ENCODE peak calls at places on chromosomes 13 and 19, in four cellular contexts. U, C, J and N are unnamed samples.

GRCh38 chr19:42420055-42420544 is 7.1 kb downstream of the LIPE start:
- DNase-seq in J (no peak), C (peak), U (peak), N (peak)

GRCh38 chr13:113742000-113742441 is 17.0 kb upstream of the TMEM255B start:
- DNase-seq in U (peak), J (no peak), C (peak), N (peak)

GRCh38 chr19:45428385-45429231 is 4.9 kb upstream of the ERCC1 start:
- DNase-seq in U (peak), C (no peak), J (no peak), N (peak)

GRCh38 chr13:37443538-37443937 is 155.0 kb downstream of the POSTN start:
- DNase-seq in C (no peak), J (no peak), U (no peak), N (no peak)

GRCh38 chr13:46596501-46596900 is 43.5 kb downstream of the LRCH1 start:
- DNase-seq in J (no peak), U (no peak), C (no peak), N (no peak)

GRCh38 chr13:44508562-44509062 is 67.5 kb downstream of the TSC22D1 start:
- DNase-seq in U (no peak), C (no peak), J (no peak), N (no peak)

GRCh38 chr19:15126511-15126910 is 19.3 kb downstream of the SYDE1 start:
- DNase-seq in C (no peak), J (no peak), U (no peak), N (no peak)

GRCh38 chr19:50554212-50554611 is 14.0 kb downstream of the LRRC4B start:
- DNase-seq in J (no peak), U (no peak), C (no peak), N (no peak)

GRCh38 chr13:97058896-97059295 is 64.6 kb upstream of the OXGR1 start:
- DNase-seq in C (no peak), J (no peak), U (no peak), N (no peak)

GRCh38 chr13:109819851-109820250 is 33.5 kb upstream of the IRS2 start:
- DNase-seq in J (no peak), U (no peak), C (no peak), N (no peak)

GRCh38 chr13:29935309-29935981 is 85.0 kb upstream of the UBL3 start:
- DNase-seq in C (no peak), U (no peak), J (peak), N (no peak)

GRCh38 chr19:10797541-10798256 is 38.3 kb downstream of the TMED1 start:
- DNase-seq in U (no peak), J (peak), C (no peak), N (no peak)

GRCh38 chr13:109733550-109733949 is 52.8 kb downstream of the IRS2 start:
- DNase-seq in C (no peak), U (no peak), J (no peak), N (no peak)

GRCh38 chr13:106683179-106683578 is 115.2 kb upstream of the ARGLU1 start:
- DNase-seq in C (peak), U (no peak), J (no peak), N (no peak)

GRCh38 chr13:110525328-110526319 is 35.9 kb downstream of the RAB20 start:
- DNase-seq in J (peak), C (no peak), U (no peak), N (no peak)

GRCh38 chr19:45769821-45770191 is 754 bp upstream of the SIX5 start:
- DNase-seq in C (no peak), J (no peak), U (peak), N (peak)

GRCh38 chr19:18951721-18952281 is 10.8 kb upstream of the HOMER3 start:
- DNase-seq in U (no peak), C (no peak), J (no peak), N (no peak)

GRCh38 chr13:27006519-27007161 is 165.0 kb downstream of the USP12 start:
- DNase-seq in U (no peak), C (no peak), J (no peak), N (no peak)

GRCh38 chr13:93690139-93690538 is 463.5 kb downstream of the GPC6 start:
- DNase-seq in C (peak), U (no peak), J (no peak), N (no peak)

GRCh38 chr13:27359203-27359821 is 65.1 kb upstream of the GTF3A start:
- DNase-seq in U (peak), C (peak), J (no peak), N (peak)

GRCh38 chr19:14031719-14032480 is at the start of gene IL27RA:
- DNase-seq in C (peak), U (peak), J (peak), N (peak)

GRCh38 chr19:15379996-15380647 is 535 bp upstream of the AKAP8 start:
- DNase-seq in J (no peak), U (peak), C (peak), N (peak)

GRCh38 chr19:10812902-10813404 is 23.1 kb downstream of the TMED1 start:
- DNase-seq in U (peak), J (no peak), C (no peak), N (peak)

DNA sequence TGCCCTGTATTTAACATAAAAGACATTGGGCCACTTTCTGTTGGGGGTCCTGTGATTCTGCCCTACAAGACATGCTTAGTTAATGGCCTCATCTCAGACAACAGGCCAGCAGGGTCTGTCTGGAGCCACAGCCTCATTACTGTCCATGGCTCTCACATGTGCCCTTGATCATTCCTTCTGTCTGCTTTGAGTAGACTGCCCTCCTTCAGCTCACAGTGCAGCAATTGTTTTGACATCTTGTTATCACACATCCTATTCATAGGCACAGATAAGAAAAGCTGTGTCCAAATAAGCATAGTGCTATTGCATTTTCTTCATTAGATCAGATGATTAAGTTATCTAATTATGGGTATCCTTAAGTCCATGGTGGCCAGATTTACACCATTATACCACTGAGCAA is 127.9 kb downstream of the KCTD12 start:
- DNase-seq in C (no peak), J (no peak), U (no peak), N (no peak)
- TF ChIP-seq JUNB in C (no peak), J (no peak), U (no peak), N (no peak)

DNA sequence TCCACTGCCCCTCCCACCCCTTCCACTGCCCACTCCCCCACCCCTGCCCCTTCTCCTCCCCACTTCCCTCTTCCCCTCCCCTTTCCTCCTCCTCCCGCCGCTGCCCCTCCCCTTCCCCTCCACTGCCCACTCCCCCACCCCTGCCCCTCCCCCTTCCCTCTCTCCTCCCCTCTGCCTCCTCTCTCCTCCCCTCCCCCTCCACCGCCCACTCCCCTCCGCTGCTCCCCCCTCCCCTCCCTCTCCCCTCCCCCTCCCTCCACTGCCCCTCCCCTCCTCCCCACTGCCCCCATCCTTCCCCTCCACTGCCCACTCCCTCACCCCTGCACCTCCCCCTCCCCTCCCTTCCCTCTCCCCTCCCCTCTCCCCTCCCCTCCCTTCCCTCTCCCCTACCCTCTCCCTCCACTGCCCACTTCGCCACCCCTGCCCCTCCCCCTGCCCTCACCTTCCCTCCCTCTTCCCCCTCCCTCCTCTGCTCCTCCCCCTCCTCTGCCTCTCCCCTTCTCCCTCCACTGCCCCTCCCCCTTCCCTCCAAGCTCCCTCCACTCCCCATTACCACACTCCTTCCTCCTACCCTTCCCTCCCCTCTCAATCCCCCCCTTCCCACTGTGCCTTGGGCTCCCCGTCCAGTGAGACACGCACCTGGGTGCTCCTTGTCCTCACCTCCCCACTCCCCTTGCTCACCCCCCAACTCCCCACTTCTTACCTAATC is 21.9 kb downstream of the ATP8B3 start:
- DNase-seq in U (no peak), J (no peak), C (no peak), N (peak)
- TF ChIP-seq RAD21 in U (no peak), J (no peak), C (no peak), N (no peak)

GRCh38 chr13:112655898-112656297 is 33.9 kb upstream of the ATP11A start:
- DNase-seq in J (no peak), U (no peak), C (no peak), N (no peak)

GRCh38 chr13:112652512-112653458 is 37.1 kb upstream of the ATP11A start:
- DNase-seq in U (no peak), J (no peak), C (no peak), N (no peak)

GRCh38 chr13:112651750-112652511 is 37.9 kb upstream of the ATP11A start:
- DNase-seq in J (no peak), C (no peak), U (no peak), N (no peak)

GRCh38 chr13:112651306-112651705 is 38.5 kb upstream of the ATP11A start:
- DNase-seq in U (no peak), J (no peak), C (no peak), N (no peak)

DNA sequence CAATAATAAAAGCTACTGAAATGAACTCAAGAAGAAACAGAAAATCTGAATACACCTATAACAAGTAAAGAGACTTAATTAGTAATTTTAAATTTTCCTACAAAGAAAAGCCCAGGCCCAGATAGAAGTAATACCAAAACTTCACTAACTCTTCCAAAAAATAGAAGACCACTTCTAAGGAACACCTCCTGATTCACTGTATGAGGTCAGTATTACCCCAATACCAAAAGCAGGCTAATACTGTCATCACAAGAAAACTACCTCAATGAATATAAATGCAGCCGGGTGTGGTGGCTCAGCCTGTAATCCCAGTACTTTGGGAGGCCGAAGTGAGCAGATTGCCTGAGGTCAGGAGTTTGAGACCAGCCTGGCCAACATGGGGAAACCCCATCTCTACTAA is 36.0 kb upstream of the ATP11A start:
- DNase-seq in J (no peak), C (no peak), U (no peak), N (no peak)
- TF ChIP-seq JUNB in J (no peak), C (no peak), U (no peak), N (no peak)

GRCh38 chr13:74573654-74574053 is 439.4 kb upstream of the KLF12 start:
- DNase-seq in U (peak), J (no peak), C (peak), N (no peak)
- TF ChIP-seq RAD21 in U (peak), J (peak), C (no peak), N (no peak)

DNA sequence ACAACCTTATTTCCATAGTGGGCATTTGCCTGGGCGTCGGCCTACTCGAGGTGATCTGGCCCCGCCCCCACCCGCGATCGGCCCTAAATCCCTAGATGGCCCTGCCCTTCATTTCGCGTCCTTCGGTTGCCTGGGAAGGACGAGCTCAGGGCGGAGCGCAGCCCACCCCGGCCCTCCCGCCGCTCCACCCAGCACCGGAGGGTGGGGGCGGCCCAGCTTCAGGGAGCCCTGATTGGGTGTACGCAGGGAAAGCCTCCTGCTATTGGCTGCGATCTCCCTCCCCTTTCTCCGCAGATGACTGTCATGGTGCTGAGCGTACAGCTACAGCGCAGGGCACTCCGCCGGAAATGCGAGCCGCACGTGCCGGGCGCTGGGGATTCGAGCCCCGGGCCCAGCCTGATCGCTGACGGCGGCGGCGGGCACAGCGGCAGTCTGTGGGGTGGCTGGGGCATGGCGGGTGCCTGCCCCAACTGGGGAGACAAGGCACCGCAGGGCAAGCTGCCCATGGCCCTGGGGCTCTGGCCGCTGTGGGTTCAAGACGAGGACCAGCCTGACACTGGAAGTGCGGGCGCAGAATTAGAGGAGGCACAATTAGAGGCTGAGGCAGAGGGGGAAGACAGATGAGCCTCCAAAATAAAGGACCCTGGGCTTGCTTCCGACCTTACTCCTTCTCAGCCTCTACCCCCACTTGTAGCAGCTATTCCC is 4.3 kb downstream of the CD37 start:
- DNase-seq in J (no peak), U (peak), C (no peak), N (no peak)
- TF ChIP-seq JUNB in J (no peak), U (no peak), C (no peak), N (no peak)

GRCh38 chr13:53254495-53254894 is 225.9 kb downstream of the OLFM4 start:
- DNase-seq in J (no peak), U (no peak), C (no peak), N (no peak)

GRCh38 chr13:53250272-53250875 is 221.8 kb downstream of the OLFM4 start:
- DNase-seq in J (peak), C (peak), U (peak), N (peak)

GRCh38 chr13:53250977-53251376 is 222.4 kb downstream of the OLFM4 start:
- DNase-seq in C (no peak), U (no peak), J (no peak), N (no peak)

DNA sequence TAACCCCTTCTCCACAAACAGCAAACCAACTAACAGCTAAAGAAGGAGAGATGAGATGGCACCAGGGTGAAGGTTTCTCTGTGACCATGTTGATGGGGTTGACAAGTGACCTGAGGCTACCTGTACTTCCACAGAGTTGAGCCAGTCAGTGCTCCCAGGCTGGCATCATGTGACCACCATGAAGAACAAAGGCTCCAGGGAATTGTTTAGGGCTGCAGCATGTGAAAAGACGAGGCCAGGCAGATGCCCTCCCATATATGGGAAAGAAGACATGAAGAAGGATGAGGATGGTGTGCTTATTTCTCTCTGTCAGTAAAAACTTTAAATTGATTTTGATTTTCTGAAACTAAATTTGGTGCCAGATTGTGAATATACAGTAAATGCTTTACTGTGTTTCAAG is 220.6 kb downstream of the OLFM4 start:
- DNase-seq in U (no peak), J (no peak), C (no peak), N (no peak)
- TF ChIP-seq RAD21 in U (no peak), J (no peak), C (no peak), N (no peak)

GRCh38 chr13:42401376-42401775 is 129.4 kb downstream of the AKAP11 start:
- DNase-seq in U (no peak), C (no peak), J (no peak), N (no peak)
- TF ChIP-seq JUNB in U (no peak), C (no peak), J (peak), N (no peak)

DNA sequence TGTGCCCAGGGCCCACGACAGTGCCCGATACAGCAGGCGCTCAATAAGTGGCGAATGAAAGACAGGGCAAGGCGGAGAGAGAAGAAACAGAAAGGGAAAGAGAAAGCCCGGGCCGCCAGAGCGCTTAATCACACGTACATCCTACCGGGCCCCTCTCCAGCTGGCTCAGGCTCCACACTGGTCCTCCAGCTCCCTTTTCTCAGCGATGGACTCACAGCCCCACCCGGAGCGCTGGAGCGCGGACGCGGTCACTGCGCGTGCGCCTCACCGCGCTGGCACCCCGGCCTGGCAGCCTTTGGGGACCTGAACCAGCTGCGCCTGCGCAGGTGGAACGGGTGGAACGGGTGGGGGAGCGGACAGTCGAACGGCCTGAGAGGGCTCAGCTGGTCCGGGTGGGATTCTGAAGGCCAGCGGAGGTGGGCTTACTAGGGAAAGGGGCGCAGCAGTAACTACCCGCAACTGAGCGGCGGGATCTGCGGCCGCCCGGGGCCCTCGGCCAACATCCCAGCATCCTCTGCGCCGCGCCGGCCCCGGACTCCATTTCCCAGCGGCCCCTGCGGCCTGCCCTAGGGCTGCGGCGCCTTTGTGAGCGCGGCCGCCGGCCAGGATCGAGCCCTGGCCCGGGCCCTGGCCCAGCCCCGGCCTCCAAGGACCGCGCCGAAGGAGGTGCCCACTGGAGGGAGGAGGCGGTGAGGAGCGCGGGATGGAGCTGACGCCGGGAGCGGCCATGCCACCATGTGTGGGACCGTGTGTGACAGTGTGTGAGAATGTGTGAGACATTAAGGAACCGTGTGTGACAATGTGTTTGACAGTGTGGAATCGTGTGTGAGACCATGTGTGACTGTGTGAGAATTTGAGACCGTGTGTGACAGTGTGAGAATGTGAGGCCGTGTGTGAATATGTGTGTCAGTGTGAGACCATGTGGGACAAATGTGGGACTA is at the start of gene ZNF583:
- DNase-seq in U (peak), J (peak), C (peak), N (peak)
- TF ChIP-seq RAD21 in U (no peak), J (no peak), C (peak), N (no peak)

GRCh38 chr19:39833160-39833463 is 850 bp downstream of the DYRK1B start:
- DNase-seq in U (no peak), J (no peak), C (no peak), N (no peak)

GRCh38 chr19:39830847-39831246 is 3.1 kb downstream of the DYRK1B start:
- DNase-seq in U (no peak), C (no peak), J (no peak), N (no peak)

GRCh38 chr19:39830406-39830805 is 3.6 kb downstream of the DYRK1B start:
- DNase-seq in U (no peak), C (no peak), J (no peak), N (no peak)

GRCh38 chr19:39832341-39833083 is 1.4 kb downstream of the DYRK1B start:
- DNase-seq in C (no peak), J (no peak), U (no peak), N (no peak)

DNA sequence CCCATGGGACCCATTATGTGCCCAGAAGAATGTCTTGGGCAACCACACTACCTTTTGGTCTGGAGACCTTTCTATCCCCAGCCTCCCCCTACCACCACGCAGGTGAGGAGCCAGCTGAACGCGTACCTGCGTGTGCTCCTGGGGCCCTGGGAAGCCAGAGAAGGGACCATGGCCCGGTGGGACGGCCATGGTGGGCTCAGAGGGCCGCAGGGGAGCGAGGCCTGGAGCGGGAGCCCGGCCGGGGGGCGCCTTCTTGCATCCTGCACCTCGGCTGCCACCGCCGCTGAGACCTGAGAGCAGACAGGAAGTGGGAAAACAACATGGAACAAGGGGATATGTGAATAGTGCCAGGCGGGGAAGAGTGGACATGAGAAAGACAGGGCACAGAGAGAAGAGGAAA is 2.3 kb downstream of the DYRK1B start:
- DNase-seq in U (no peak), J (no peak), C (no peak), N (no peak)
- TF ChIP-seq JUNB in U (no peak), J (no peak), C (no peak), N (no peak)